ENCODE peak calls at places on chromosomes 7 and 10, in nine cellular contexts. L is SK-N-SH, P is transverse colon, W is prostate gland, O is breast epithelium, I is upper lobe of left lung, X is H1, D is GM12891, C is suprapubic skin. T is an unnamed sample.

GRCh38 chr7:67732898-67733297 is 736.3 kb downstream of the TYW1 start:
- DNase-seq in L (no peak), P (no peak), W (no peak), O (no peak), I (no peak), X (no peak), D (no peak), C (no peak), T (no peak)

GRCh38 chr7:156162451-156162850 is 350.2 kb upstream of the SHH start:
- DNase-seq in L (no peak), P (no peak), W (no peak), O (no peak), I (no peak), X (no peak), D (no peak), C (no peak), T (no peak)

GRCh38 chr7:88927-89921 is 103.1 kb upstream of the FAM20C start:
- DNase-seq in L (no peak), P (no peak), W (no peak), O (no peak), I (peak), X (peak), D (no peak), C (no peak), T (no peak)

GRCh38 chr7:117092801-117093200 is 139.5 kb downstream of the ST7 start:
- DNase-seq in L (no peak), P (no peak), W (no peak), O (no peak), I (no peak), X (no peak), D (no peak), C (no peak), T (no peak)

GRCh38 chr7:125877251-125877650 is 947.6 kb upstream of the POT1 start:
- DNase-seq in L (no peak), P (no peak), W (no peak), O (no peak), I (no peak), X (no peak), D (no peak), C (no peak), T (no peak)

GRCh38 chr7:13278020-13278419 is 590.6 kb downstream of the ARL4A start:
- DNase-seq in L (no peak), P (no peak), W (no peak), O (no peak), I (no peak), X (no peak), D (no peak), C (no peak), T (no peak)

GRCh38 chr10:52906046-52906445 is 133.5 kb upstream of the MBL2 start:
- DNase-seq in L (no peak), P (no peak), W (no peak), O (no peak), I (no peak), X (no peak), D (no peak), C (no peak), T (no peak)

GRCh38 chr7:79211724-79212123 is 241.7 kb downstream of the MAGI2 start:
- DNase-seq in L (no peak), P (no peak), W (no peak), O (no peak), I (no peak), X (no peak), D (no peak), C (no peak), T (no peak)

GRCh38 chr7:96169439-96169838 is 152.5 kb downstream of the SLC25A13 start:
- DNase-seq in L (no peak), P (no peak), W (no peak), O (no peak), I (no peak), X (no peak), D (no peak), C (no peak), T (no peak)

GRCh38 chr10:128042131-128042610 is 84.1 kb downstream of the MKI67 start:
- DNase-seq in L (no peak), P (no peak), W (no peak), O (no peak), I (no peak), X (no peak), D (no peak), C (no peak), T (no peak)

GRCh38 chr7:101598422-101598957 is 30.6 kb downstream of the MYL10 start:
- DNase-seq in L (no peak), P (peak), W (peak), O (no peak), I (peak), X (no peak), D (no peak), C (no peak), T (no peak)

GRCh38 chr7:140342732-140343514 is 55.4 kb downstream of the SLC37A3 start:
- DNase-seq in L (peak), P (peak), W (no peak), O (no peak), I (peak), X (peak), D (no peak), C (no peak), T (no peak)

GRCh38 chr7:50267525-50268041 is 36.9 kb upstream of the IKZF1 start:
- DNase-seq in L (no peak), P (no peak), W (no peak), O (no peak), I (no peak), X (no peak), D (no peak), C (no peak), T (no peak)

GRCh38 chr7:76069238-76069638 is 21.3 kb downstream of the MDH2 start:
- DNase-seq in L (peak), P (peak), W (peak), O (peak), I (peak), X (no peak), D (no peak), C (peak), T (no peak)

GRCh38 chr10:113612154-113612553 is 51.7 kb downstream of the NRAP start:
- DNase-seq in L (no peak), P (no peak), W (peak), O (no peak), I (no peak), X (no peak), D (no peak), C (no peak), T (no peak)

GRCh38 chr10:72342911-72343310 is 11.8 kb downstream of the DNAJB12 start:
- DNase-seq in L (no peak), P (no peak), W (no peak), O (no peak), I (no peak), X (no peak), D (no peak), C (no peak), T (no peak)

GRCh38 chr7:144830024-144830785 is 5.6 kb downstream of the TPK1 start:
- DNase-seq in L (no peak), P (peak), W (no peak), O (no peak), I (no peak), X (no peak), D (no peak), C (no peak), T (no peak)

GRCh38 chr7:137772748-137773147 is 74.0 kb downstream of the DGKI start:
- DNase-seq in L (no peak), P (no peak), W (no peak), O (no peak), I (no peak), X (no peak), D (no peak), C (no peak), T (no peak)

GRCh38 chr10:112835933-112836564 is 114.0 kb upstream of the TCF7L2 start:
- DNase-seq in L (no peak), P (peak), W (no peak), O (no peak), I (no peak), X (no peak), D (no peak), C (no peak), T (no peak)

GRCh38 chr10:119006451-119007210 is 22.9 kb upstream of the NANOS1 start:
- DNase-seq in L (peak), P (peak), W (peak), O (peak), I (peak), X (no peak), D (no peak), C (peak), T (no peak)

GRCh38 chr7:83486957-83487356 is 162.0 kb downstream of the SEMA3E start:
- DNase-seq in L (no peak), P (no peak), W (no peak), O (no peak), I (no peak), X (no peak), D (no peak), C (no peak), T (no peak)

GRCh38 chr7:158526531-158526930 is 61.1 kb downstream of the PTPRN2 start:
- DNase-seq in L (no peak), P (no peak), W (no peak), O (no peak), I (no peak), X (no peak), D (no peak), C (no peak), T (no peak)

GRCh38 chr7:100053201-100053600 is 3.6 kb downstream of the ZSCAN21 start:
- DNase-seq in L (peak), P (peak), W (peak), O (no peak), I (no peak), X (no peak), D (peak), C (no peak), T (peak)

GRCh38 chr10:88477343-88478085 is 105.6 kb downstream of the RNLS start:
- DNase-seq in L (no peak), P (no peak), W (no peak), O (no peak), I (no peak), X (no peak), D (no peak), C (no peak), T (no peak)
- TF ChIP-seq POLR2AphosphoS5 in L (no peak), P (no peak), W (no peak), O (no peak), I (no peak), X (no peak), D (no peak), C (no peak), T (no peak)

DNA sequence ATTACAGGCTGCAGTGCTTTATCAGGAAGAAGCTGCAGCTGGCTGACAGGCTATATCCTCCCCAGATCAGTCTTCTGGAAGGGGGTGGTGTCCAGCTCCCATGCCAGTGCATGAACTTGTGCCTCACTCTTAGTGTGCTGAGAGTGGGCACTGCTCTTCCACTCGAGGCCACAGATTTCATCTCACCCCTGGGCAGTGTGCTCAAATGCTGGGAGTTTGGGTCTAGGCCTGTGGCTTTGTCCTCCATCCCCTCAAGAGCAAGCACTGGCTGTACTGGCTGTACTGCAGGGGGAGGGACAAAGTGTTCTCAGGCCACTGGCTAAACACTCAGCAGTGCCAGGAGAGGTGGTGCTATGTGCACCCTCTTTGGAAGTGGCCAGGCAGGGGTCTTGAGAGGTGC is 679.2 kb upstream of the COBL start:
- DNase-seq in L (no peak), P (no peak), W (no peak), O (no peak), I (no peak), X (no peak), D (no peak), C (no peak), T (no peak)
- TF ChIP-seq POLR2AphosphoS5 in L (no peak), P (no peak), W (no peak), O (no peak), I (no peak), X (no peak), D (no peak), C (no peak), T (no peak)

GRCh38 chr7:22821702-22822485 is 755 bp downstream of the TOMM7 start:
- DNase-seq in L (no peak), P (no peak), W (no peak), O (no peak), I (no peak), X (no peak), D (no peak), C (no peak), T (no peak)

GRCh38 chr7:22823142-22823497 is 471 bp upstream of the TOMM7 start:
- DNase-seq in L (no peak), P (no peak), W (no peak), O (no peak), I (no peak), X (no peak), D (no peak), C (no peak), T (no peak)

GRCh38 chr7:22819476-22819875 is 3.2 kb downstream of the TOMM7 start:
- DNase-seq in L (no peak), P (no peak), W (no peak), O (no peak), I (no peak), X (no peak), D (no peak), C (no peak), T (no peak)

GRCh38 chr7:22824760-22825159 is 2.1 kb upstream of the TOMM7 start:
- DNase-seq in L (no peak), P (no peak), W (no peak), O (no peak), I (no peak), X (no peak), D (no peak), C (no peak), T (no peak)

GRCh38 chr7:22822486-22823141 is at the start of gene TOMM7:
- DNase-seq in L (peak), P (peak), W (peak), O (peak), I (peak), X (peak), D (peak), C (peak), T (peak)
- TF ChIP-seq POLR2AphosphoS5 in L (peak), P (peak), W (peak), O (peak), I (peak), X (peak), D (peak), C (peak), T (peak)

GRCh38 chr7:39529582-39529981 is 36.6 kb upstream of the YAE1 start:
- DNase-seq in L (no peak), P (no peak), W (no peak), O (no peak), I (no peak), X (no peak), D (no peak), C (no peak), T (no peak)

GRCh38 chr7:39525926-39526325 is 40.3 kb upstream of the YAE1 start:
- DNase-seq in L (no peak), P (no peak), W (no peak), O (no peak), I (no peak), X (no peak), D (no peak), C (no peak), T (no peak)

GRCh38 chr7:39527296-39527695 is 38.9 kb upstream of the YAE1 start:
- DNase-seq in L (no peak), P (no peak), W (no peak), O (no peak), I (no peak), X (no peak), D (no peak), C (no peak), T (no peak)

GRCh38 chr7:39526676-39527075 is 39.5 kb upstream of the YAE1 start:
- DNase-seq in L (no peak), P (no peak), W (no peak), O (no peak), I (no peak), X (no peak), D (no peak), C (no peak), T (no peak)

DNA sequence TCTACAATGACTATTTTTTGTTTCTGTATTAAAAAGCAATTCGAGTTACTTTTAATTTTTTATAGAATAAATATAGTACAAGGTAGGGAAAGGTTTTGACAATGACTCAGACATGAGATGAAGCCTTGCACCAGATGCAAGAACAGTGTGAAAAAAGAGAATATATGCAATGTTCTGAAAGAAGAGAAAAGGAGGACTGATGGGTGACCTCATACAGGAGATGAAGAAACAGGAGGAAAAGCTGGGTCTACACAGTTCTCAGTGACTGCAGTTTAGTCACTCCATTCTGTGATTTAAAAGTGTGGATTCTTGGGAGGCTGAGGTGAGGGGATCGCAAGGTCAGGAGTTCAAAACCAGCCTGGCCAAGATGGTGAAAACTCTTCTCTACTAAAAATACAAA is 38.3 kb upstream of the YAE1 start:
- DNase-seq in L (no peak), P (no peak), W (no peak), O (no peak), I (no peak), X (no peak), D (no peak), C (no peak), T (no peak)
- TF ChIP-seq POLR2AphosphoS5 in L (no peak), P (no peak), W (no peak), O (no peak), I (no peak), X (no peak), D (no peak), C (no peak), T (no peak)

DNA sequence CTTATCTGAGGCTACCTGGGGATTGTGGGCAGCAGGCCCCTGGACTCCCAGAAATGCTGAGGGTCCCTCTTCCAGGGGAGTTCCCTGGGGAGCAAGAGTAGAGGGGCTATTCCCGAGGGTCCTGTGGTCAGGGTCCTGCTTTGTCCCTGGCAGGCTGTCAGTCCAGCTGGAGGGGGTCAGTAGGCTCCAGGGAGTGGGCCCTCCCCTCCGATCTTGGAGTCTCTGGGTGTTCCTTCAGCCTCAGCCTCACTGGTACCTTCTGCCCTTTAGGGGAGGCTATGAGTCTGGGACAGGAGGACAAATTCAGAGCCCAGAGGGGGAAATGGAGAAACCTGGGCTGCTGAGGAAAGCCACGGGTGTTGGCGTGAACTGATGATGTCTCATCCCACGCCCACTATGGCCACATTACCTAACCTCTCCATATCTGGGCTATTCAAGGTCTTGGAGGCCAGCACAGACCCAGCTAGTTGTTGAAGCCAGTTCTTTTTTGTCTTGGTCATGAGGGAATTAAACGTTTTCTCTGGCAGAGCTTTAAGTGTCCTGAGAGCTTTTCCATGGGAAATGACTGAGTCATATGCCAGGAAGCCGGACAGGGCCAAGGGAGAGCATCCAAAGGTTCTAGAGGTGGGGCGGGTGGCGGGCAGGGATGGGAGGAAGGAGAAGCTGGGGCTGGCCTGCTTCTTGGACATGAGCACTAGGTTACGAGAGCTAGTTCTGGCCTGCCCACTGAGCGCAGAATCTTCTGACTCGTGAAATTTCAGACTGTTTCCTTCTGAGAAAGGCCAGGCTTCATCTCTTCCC is 6.2 kb downstream of the CALHM2 start:
- DNase-seq in L (no peak), P (peak), W (no peak), O (no peak), I (no peak), X (no peak), D (no peak), C (no peak), T (no peak)
- TF ChIP-seq POLR2AphosphoS5 in L (no peak), P (no peak), W (peak), O (peak), I (no peak), X (no peak), D (no peak), C (no peak), T (no peak)

T was measured in GM12892.